ENCODE peak calls at places on chromosomes 5 and 9, in ten cellular contexts. I, L, Z, K, N, F, T, H, Y and S are unnamed samples.

GRCh38 chr9:114906922-114907571 is 23.3 kb downstream of the TNFSF8 start:
- DNase-seq in N (peak; percentile 42), H (peak; percentile 58), T (no peak), F (peak; percentile 66), K (peak; percentile 56), I (peak; percentile 62), Y (no peak), Z (peak; percentile 41), L (no peak), S (no peak)

GRCh38 chr9:114487607-114488300 is 17.5 kb downstream of the WHRN start:
- DNase-seq in H (peak; percentile 82), T (peak; percentile 77), I (peak; percentile 82), F (peak; percentile 70), L (peak; percentile 31), Z (peak; percentile 72), N (peak; percentile 73), K (peak; percentile 69), Y (no peak), S (no peak)

GRCh38 chr5:116032094-116032517 is at the start of gene ARL14EPL:
- DNase-seq in N (peak; percentile 58), Y (peak; percentile 13), Z (peak; percentile 83), L (peak; percentile 55), F (peak; percentile 92), I (no peak), T (no peak), K (peak; percentile 90), H (peak; percentile 87), S (no peak)

GRCh38 chr5:151427258-151427657 is 20.1 kb upstream of the SLC36A1 start:
- DNase-seq in Y (no peak), Z (no peak), F (no peak), I (no peak), H (no peak), K (no peak), L (no peak), T (peak; percentile 55), N (peak; percentile 80), S (no peak)

GRCh38 chr9:95027914-95028854 is 289.3 kb downstream of the FANCC start:
- DNase-seq in I (no peak), F (no peak), Y (no peak), H (no peak), L (no peak), N (no peak), T (no peak), K (no peak), Z (no peak), S (no peak)

GRCh38 chr9:33467526-33467925 is 6.2 kb downstream of the NOL6 start:
- DNase-seq in Z (no peak), Y (no peak), F (no peak), K (no peak), N (no peak), L (no peak), I (no peak), T (no peak), H (no peak), S (no peak)

GRCh38 chr9:35014517-35014916 is 25.0 kb downstream of the DNAJB5 start:
- DNase-seq in K (no peak), T (no peak), Z (no peak), H (no peak), F (no peak), L (no peak), I (no peak), N (no peak), Y (no peak), S (no peak)

GRCh38 chr5:145681686-145682085 is 153.5 kb downstream of the PRELID2 start:
- DNase-seq in I (peak; percentile 61), T (peak; percentile 78), L (peak; percentile 12), K (peak; percentile 78), N (peak; percentile 66), F (peak; percentile 83), Y (peak; percentile 28), H (peak; percentile 81), Z (peak; percentile 72), S (no peak)

GRCh38 chr9:136808075-136808780 is 480 bp downstream of the RABL6 start:
- DNase-seq in L (no peak), H (no peak), T (peak; percentile 54), N (peak; percentile 48), I (peak; percentile 31), Y (no peak), F (peak; percentile 10), K (no peak), Z (peak; percentile 32), S (no peak)

GRCh38 chr9:96874947-96875459 is 20.7 kb upstream of the ZNF782 start:
- DNase-seq in H (peak; percentile 84), T (peak; percentile 70), Y (peak; percentile 93), N (peak; percentile 70), I (no peak), Z (peak; percentile 59), L (no peak), K (peak; percentile 91), F (peak; percentile 19), S (no peak)

GRCh38 chr9:136170291-136170901 is 34.5 kb downstream of the LHX3 start:
- DNase-seq in Y (no peak), K (peak; percentile 8), H (peak; percentile 27), T (peak; percentile 66), L (no peak), Z (peak; percentile 33), I (peak; percentile 71), F (peak; percentile 12), N (peak; percentile 50), S (no peak)

GRCh38 chr9:109730228-109730627 is 49.8 kb upstream of the PALM2AKAP2 start:
- DNase-seq in T (no peak), N (no peak), K (no peak), H (peak; percentile 94), Y (peak; percentile 54), I (no peak), L (no peak), Z (peak; percentile 7), F (peak; percentile 17), S (no peak)

GRCh38 chr5:167294861-167295685 is 996.4 kb upstream of the WWC1 start:
- DNase-seq in L (peak; percentile 31), N (no peak), K (peak; percentile 91), T (no peak), I (no peak), H (peak; percentile 57), Z (peak; percentile 59), Y (peak; percentile 88), F (peak; percentile 86), S (no peak)

GRCh38 chr5:86542532-86542931 is 75.2 kb upstream of the COX7C start:
- DNase-seq in Z (no peak), T (no peak), N (peak; percentile 14), L (no peak), I (no peak), F (no peak), H (no peak), Y (no peak), K (no peak), S (no peak)
- TF ChIP-seq CTCF in Z (no peak), T (no peak), N (no peak), L (no peak), I (no peak), F (no peak), H (no peak), Y (no peak), K (no peak), S (no peak)

GRCh38 chr5:2800035-2800434 is 48.6 kb upstream of the IRX2 start:
- DNase-seq in T (no peak), Z (no peak), I (no peak), F (no peak), L (no peak), K (no peak), N (no peak), H (no peak), Y (no peak), S (no peak)

GRCh38 chr5:2797160-2797559 is 45.7 kb upstream of the IRX2 start:
- DNase-seq in Z (no peak), T (no peak), N (no peak), H (no peak), F (no peak), L (no peak), K (no peak), I (no peak), Y (no peak), S (no peak)

GRCh38 chr5:2802693-2803365 is 51.4 kb upstream of the IRX2 start:
- DNase-seq in H (no peak), Z (no peak), K (no peak), I (no peak), F (no peak), L (no peak), T (no peak), N (no peak), Y (no peak), S (no peak)

GRCh38 chr5:2801602-2802525 is 50.4 kb upstream of the IRX2 start:
- DNase-seq in K (no peak), F (no peak), Z (no peak), Y (no peak), T (no peak), N (no peak), I (no peak), L (no peak), H (no peak), S (no peak)

GRCh38 chr5:2797981-2798380 is 46.5 kb upstream of the IRX2 start:
- DNase-seq in F (no peak), I (no peak), Z (no peak), H (peak; percentile 52), K (peak; percentile 12), N (no peak), L (no peak), T (no peak), Y (peak; percentile 68), S (no peak)
- TF ChIP-seq CTCF in F (no peak), I (no peak), Z (no peak), H (no peak), K (no peak), N (no peak), L (no peak), T (no peak), Y (no peak), S (no peak)

GRCh38 chr9:16718952-16719351 is 151.5 kb downstream of the BNC2 start:
- DNase-seq in H (no peak), L (no peak), Z (no peak), N (no peak), K (peak; percentile 52), Y (no peak), I (no peak), T (no peak), F (no peak), S (no peak)
- TF ChIP-seq CTCF in H (no peak), L (no peak), Z (no peak), N (no peak), K (no peak), Y (no peak), I (no peak), T (no peak), F (no peak), S (no peak)

DNA sequence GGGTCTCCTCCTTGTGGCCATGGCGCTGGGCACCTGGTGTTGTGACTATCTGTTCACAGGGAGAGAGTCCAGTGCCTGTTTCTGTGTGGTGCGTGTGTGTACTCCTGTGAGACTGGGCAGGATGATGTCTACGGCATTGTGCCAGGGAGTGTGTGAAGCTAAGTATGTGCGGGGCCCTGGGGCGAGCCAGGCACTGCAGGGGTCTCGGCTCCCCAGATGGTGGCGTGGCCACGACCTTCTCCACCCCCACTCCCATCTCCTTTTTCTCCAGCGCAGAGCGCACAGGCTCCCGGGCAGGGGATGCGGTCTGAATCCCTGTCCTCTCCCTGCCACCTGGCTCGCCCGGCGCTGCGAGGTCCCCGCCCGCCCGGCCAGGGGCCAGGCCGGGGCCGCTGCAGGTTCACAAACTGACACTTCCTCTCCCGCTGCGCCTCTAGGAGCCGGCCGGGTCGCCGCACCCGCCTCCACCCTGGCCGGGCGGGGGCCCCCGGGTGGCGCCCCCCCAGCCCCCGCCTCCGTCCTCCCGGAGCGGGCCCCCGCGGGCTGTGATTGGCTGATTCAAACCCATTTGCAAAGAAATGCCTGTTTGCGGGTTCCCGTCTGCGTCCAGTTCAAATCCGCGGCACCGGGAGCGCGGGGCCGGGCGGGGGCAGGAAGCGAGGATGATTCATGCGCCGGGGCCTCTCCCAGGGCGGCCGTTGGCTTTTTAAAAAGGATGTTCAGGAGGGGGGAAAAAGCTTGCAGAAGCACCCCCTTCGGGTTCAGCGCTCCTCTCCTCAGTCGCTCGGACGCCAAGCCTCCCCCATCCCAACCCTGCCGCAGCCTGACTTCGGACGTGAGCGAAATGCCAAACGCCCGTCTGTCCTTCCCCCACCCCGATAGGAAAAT is 790 bp downstream of the PHF19 start:
- DNase-seq in L (peak; percentile 39), H (peak; percentile 89), F (peak; percentile 88), Z (peak; percentile 86), K (peak; percentile 89), Y (peak; percentile 59), I (peak; percentile 44), N (peak; percentile 94), T (peak; percentile 95), S (peak; percentile 90)
- TF ChIP-seq CTCF in L (peak; percentile 0), H (no peak), F (no peak), Z (no peak), K (no peak), Y (no peak), I (no peak), N (no peak), T (peak; percentile 58), S (no peak)